ENCODE peak calls at places on chromosome 5, in eight cellular contexts. G, F, L, A, X, M, Q and W are unnamed samples.

GRCh38 chr5:82068723-82069122 is 96.9 kb downstream of the ATG10 start:
- DNase-seq in X (no peak), M (no peak), G (no peak), F (no peak), L (no peak), Q (no peak), A (no peak), W (no peak)

GRCh38 chr5:55855509-55855908 is 4.4 kb downstream of the IL31RA start:
- DNase-seq in F (no peak), M (no peak), L (no peak), X (no peak), A (no peak), G (no peak), Q (peak), W (no peak)

GRCh38 chr5:136425914-136426313 is 60.6 kb upstream of the TRPC7 start:
- DNase-seq in G (no peak), X (no peak), L (no peak), Q (no peak), A (no peak), M (no peak), F (no peak), W (no peak)

GRCh38 chr5:138697720-138698360 is 55.4 kb upstream of the CTNNA1 start:
- DNase-seq in M (no peak), L (no peak), G (no peak), X (no peak), A (no peak), Q (no peak), F (no peak), W (no peak)

GRCh38 chr5:155154973-155155372 is 141.4 kb downstream of the KIF4B start:
- DNase-seq in G (no peak), M (no peak), A (no peak), X (no peak), F (no peak), L (no peak), Q (no peak), W (no peak)

GRCh38 chr5:60185230-60186104 is 291.9 kb upstream of the PDE4D start:
- DNase-seq in X (no peak), G (no peak), Q (no peak), A (no peak), M (no peak), L (no peak), F (no peak), W (no peak)

GRCh38 chr5:72402381-72402890 is 82.3 kb downstream of the PTCD2 start:
- DNase-seq in A (no peak), F (no peak), G (no peak), L (peak), X (no peak), M (no peak), Q (peak), W (no peak)

GRCh38 chr5:176535655-176536131 is 1.5 kb downstream of the RNF44 start:
- DNase-seq in M (no peak), A (no peak), G (no peak), F (no peak), Q (no peak), L (no peak), X (no peak), W (no peak)

GRCh38 chr5:74376187-74376586 is 264.3 kb downstream of the ENC1 start:
- DNase-seq in L (no peak), X (no peak), A (no peak), Q (no peak), F (no peak), G (no peak), M (no peak), W (no peak)

GRCh38 chr5:39376293-39376714 is 12.0 kb upstream of the C9 start:
- DNase-seq in Q (peak), M (no peak), X (peak), F (peak), G (peak), L (peak), A (peak), W (no peak)

GRCh38 chr5:1507961-1508678 is 15.6 kb downstream of the LPCAT1 start:
- DNase-seq in Q (no peak), A (no peak), F (no peak), M (no peak), L (no peak), X (peak), G (no peak), W (peak)

GRCh38 chr5:132479073-132479811 is 11.3 kb downstream of the IRF1 start:
- DNase-seq in M (no peak), L (no peak), A (no peak), G (no peak), X (no peak), F (no peak), Q (no peak), W (peak)
- TF ChIP-seq POLR2A in M (no peak), L (no peak), A (no peak), G (no peak), X (no peak), F (no peak), Q (no peak), W (no peak)

GRCh38 chr5:149581192-149581861 is at the start of gene ARHGEF37:
- DNase-seq in Q (no peak), X (peak), F (peak), G (peak), L (no peak), A (peak), M (no peak), W (peak)
- TF ChIP-seq POLR2A in Q (no peak), X (no peak), F (peak), G (peak), L (peak), A (peak), M (no peak), W (no peak)

DNA sequence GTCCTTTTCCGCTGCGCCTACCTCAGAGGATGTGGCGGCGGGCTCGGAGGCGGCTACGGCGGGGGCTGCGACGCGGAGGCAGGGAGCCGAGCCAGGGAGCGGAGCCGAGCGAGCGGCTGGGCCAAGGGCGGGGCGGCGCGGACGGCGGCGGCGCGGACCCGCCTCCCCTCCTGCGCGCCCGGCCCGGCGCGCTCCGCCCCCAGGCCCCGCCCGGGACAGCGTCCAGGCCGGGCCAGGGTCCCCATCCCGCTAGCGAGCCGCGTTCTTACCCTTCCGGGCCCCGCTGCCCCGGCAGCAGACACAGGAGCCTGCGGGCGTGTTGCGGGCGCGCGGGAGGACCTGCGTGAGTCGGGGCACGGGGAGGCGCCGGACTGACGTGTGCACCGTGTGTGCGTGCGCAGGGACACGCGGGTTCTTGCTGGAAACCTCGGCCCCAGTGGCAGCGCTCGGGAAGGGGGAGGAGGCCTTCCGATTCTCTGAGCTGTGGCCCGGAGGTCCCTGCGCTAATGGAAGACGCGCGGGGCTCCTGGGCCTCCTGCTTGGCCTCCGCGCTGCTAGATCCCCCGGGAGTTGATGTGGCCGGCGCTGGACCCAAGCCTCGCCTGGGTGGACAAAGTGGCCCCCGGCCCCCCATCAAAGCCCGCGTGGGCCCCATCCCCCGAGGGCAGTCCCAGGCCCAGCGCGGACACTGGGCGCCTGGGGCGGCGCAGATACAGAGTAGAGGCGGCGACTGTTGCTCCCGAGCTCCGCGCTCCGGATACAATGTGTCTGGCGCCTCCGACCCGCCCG is at the start of gene VDAC1:
- DNase-seq in M (no peak), Q (peak), X (peak), F (peak), L (peak), A (peak), G (peak), W (peak)
- TF ChIP-seq POLR2A in M (peak), Q (peak), X (peak), F (peak), L (peak), A (peak), G (peak), W (peak)

DNA sequence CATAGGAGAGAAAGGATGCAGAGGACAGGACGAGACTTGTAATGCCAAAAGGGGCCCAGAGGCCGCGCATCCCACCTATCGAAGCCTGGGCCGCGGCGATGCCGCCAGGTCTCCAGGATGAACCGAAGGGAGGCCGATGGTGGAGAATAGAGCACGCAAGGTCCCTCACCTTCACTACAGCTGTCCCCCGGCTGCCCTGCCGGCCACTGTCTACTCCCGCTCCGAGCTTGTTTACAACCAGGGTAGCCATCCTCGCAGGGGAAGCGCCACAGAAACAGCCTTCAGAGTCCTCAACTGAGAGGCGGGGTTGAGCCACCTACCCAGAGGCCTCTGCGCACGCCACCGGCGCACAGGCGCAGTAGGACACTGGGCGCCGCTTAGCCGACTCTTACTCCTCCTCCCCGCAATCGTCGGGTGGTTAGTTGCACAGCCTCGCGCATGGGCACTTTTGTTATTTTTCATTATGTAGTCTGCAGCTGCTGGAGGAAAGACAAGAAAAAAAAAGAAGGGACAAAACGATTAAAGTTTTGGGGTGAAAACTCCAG is at the start of gene TRIM23:
- DNase-seq in M (peak), Q (peak), F (peak), L (peak), A (peak), X (peak), G (peak), W (peak)
- TF ChIP-seq POLR2A in M (no peak), Q (peak), F (peak), L (peak), A (peak), X (peak), G (peak), W (no peak)

DNA sequence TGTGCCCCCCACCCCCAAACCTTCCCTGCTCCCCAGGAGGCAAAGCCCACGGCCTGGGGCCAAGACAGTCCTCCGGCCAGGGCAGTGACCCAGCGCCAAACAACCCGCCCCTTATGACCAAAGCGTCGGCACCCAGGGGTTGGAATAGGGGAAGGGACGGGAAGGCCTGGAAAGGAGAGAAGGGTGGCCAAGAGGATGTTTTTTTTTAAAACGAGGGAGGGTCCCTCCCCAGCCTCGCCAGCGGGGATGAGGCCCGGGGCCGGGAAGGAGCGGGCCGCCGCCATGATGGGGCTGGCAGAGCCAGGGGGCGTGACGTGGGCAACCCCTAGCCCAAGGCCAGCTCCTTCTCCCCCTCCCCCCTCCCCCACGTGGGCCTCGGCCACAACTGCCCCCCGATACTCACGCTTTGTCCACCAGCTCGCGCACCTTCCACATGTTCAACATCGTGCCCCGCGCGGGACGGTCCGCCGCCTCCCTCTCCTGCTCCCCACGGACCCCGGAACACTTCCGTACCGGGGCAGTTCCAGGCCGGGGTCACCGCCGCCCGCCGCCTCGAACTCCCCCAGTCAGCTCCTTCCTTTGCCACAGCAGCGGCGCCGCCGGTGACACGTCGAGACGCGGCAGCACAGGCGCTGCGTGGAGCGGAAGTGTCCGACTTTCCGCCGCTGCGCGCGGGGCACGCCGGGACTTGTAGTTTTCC is at the start of gene CLINT1:
- DNase-seq in F (peak), G (peak), L (peak), X (peak), Q (peak), M (peak), A (peak), W (peak)
- TF ChIP-seq POLR2A in F (peak), G (peak), L (peak), X (peak), Q (peak), M (peak), A (peak), W (peak)

GRCh38 chr5:108381955-108382783 is at the start of gene FBXL17:
- DNase-seq in X (peak), A (peak), Q (peak), L (peak), M (peak), G (peak), F (peak), W (peak)
- TF ChIP-seq POLR2A in X (peak), A (peak), Q (peak), L (peak), M (peak), G (peak), F (peak), W (peak)

DNA sequence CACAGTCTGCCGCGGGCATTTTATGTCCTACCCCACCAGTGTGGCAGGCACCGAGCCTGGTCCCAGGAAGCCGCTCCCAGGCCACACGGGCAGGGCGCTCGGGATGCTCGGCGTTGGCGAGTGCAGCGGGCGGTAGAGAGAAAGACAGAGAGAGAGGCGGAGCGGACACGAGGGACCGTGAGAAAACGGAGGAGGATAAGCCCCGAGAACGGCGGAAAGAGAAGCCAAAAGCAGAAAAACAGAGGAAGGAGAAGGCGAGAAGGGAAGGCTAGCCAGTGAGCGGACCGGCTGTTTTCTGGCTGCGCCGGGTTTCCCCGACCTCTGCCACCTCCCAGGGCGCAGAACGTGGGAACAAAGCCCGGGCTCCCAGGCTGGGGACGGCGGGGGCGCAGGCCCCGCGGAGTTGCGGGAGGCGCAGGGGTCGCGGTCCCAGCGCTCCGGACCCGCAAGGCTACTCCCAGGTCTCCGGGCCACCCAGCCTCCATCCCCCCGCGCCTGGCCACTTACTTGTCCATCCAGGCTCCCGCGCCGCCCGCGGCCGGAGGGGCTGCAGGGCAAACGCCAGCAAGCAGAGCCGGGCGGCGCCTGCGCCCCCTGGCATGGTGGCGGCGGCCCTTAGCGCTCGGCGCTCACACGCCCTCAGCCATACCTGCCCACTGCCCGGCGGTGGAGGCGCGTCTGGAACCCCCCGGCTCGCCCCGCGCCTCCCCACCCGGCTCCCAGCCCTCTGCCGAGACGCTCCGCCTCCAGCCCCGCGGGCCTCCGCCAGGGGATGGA is at the start of gene ADAM19:
- DNase-seq in Q (peak), G (peak), M (no peak), F (peak), A (peak), L (peak), X (peak), W (peak)
- TF ChIP-seq POLR2A in Q (peak), G (no peak), M (no peak), F (no peak), A (peak), L (peak), X (peak), W (no peak)

DNA sequence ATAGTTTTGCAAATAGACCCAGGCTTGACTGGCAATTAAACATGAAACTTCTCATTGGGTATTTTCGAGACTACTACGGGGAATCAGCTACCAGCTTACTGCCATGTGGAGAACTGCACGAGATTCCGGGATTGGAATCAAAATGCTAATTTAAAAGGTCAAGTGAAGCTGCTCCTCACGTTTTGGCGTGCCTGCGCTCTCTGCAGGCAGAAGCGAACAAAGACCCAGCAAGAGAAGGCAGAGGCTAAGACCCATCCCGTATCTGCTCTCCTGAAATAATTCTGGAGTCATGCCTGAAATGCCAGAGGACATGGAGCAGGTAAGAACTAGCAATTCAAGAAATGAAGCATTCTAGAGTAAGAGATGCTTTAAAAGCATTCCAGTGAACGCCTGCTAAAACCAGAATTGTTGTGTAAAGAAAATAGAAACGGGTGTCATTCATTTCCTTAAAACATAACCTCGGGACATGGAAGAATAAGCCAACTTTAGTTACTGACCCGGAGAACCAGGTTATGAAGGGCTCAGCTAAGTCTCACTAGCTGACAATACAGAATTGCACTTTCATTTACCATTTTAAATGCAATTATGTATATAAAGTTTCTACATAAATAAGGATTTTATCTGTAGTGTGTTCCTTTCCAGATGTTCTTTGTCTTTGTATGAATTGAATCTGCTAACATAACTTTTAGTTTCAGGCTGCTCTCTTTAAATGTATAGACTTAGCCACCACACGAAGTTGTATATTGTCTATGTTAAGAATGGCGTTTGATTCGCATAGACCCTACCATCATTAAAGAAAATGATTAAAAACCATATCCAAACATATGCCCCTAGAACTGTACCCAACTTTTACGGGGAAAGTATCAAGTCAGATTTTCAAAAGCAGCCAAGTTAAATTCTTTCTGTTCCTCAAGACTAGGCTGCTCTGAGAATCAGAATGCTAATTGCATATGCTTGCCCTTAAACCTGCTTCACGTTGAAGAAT is 2.0 kb upstream of the MAT2B start:
- DNase-seq in A (peak), F (peak), L (peak), G (peak), M (no peak), Q (peak), X (peak), W (peak)
- TF ChIP-seq POLR2A in A (peak), F (peak), L (peak), G (peak), M (no peak), Q (no peak), X (no peak), W (no peak)

DNA sequence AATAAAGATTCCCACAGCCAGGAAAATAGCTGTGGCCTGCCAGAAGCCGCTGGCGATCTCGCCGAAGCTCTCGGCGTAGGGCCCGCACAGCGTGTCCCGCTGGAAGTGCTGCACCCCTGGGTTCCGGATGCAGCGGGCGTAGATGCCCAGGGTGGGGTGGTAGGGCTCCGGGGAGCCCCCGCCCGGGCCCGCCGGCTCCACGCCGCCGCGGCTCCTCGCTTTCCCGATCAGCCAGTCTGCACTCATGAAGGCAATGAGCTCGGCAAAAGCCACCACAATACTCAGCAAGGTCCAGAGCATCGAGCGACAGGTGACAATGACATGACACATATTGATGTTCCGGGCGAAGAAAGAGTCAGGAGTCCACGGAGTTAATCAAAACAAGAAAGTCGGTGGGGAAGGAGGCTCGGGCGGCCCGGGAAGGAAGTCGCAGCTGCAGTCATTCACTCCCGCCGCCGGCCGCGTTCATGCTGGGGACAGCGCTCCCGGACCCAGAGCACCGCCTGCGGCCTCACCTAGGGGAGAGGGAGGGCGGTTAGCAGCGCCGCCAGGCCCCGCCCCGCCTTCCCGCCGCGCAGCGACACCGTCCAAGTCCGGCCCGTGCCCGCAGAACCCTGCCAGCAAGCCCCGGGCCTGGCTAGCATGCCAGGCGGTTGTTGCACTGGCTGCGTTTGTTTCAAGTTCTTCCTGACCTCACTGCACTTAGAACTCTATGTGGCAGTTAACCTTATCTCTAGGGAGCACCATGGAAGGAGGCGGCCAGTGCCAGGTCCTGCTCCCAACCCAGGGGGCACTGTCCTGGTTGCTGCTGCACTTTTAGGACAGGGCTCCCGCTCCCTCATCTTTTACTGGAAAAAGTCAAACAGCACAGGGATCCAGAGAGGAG is 138.4 kb downstream of the LHFPL2 start:
- DNase-seq in X (no peak), L (no peak), G (peak), F (peak), A (no peak), M (no peak), Q (no peak), W (peak)
- TF ChIP-seq POLR2A in X (no peak), L (no peak), G (no peak), F (peak), A (no peak), M (no peak), Q (no peak), W (no peak)

GRCh38 chr5:69300537-69301203 is 31.9 kb downstream of the CCDC125 start:
- DNase-seq in F (no peak), L (no peak), X (no peak), A (no peak), Q (peak), M (no peak), G (no peak), W (no peak)
- TF ChIP-seq POLR2A in F (no peak), L (no peak), X (no peak), A (no peak), Q (no peak), M (no peak), G (no peak), W (no peak)